ENCODE peak calls at places on chromosomes 12 and 14, in eight cellular contexts. B is HCT116; N is A673; I is esophagus squamous epithelium; S is naive thymus-derived CD4-positive, alpha-beta T cell; D is Peyer's patch; Y is endodermal cell; A is heart left ventricle. Q is an unnamed sample.

GRCh38 chr14:104040539-104040938 is 45.0 kb upstream of the ASPG start:
- DNase-seq in B (no peak), Y (no peak), S (no peak), D (no peak), I (no peak), A (no peak), N (no peak), Q (no peak)

GRCh38 chr14:59627011-59627520 is 50.5 kb upstream of the CCDC175 start:
- DNase-seq in A (no peak), D (no peak), B (no peak), Y (no peak), N (no peak), S (no peak), I (no peak), Q (no peak)

GRCh38 chr14:21868442-21869046 is 194.9 kb upstream of the OR4E1 start:
- DNase-seq in Y (peak), D (no peak), N (peak), S (peak), A (no peak), B (peak), I (no peak), Q (no peak)

GRCh38 chr14:29217813-29218450 is 451.3 kb downstream of the FOXG1 start:
- DNase-seq in A (no peak), I (no peak), Y (no peak), D (no peak), S (no peak), N (no peak), B (no peak), Q (no peak)

GRCh38 chr12:7162691-7163114 is 26.8 kb upstream of the PEX5 start:
- DNase-seq in S (peak), D (no peak), B (peak), A (no peak), N (peak), Y (peak), I (no peak), Q (peak)

GRCh38 chr14:60724080-60724618 is at the start of gene SIX4:
- DNase-seq in I (no peak), S (no peak), Y (peak), B (peak), D (peak), A (peak), N (peak), Q (peak)

GRCh38 chr12:99767809-99768208 is 120.3 kb downstream of the GARIN6 start:
- DNase-seq in N (peak), Y (no peak), I (no peak), D (no peak), A (no peak), S (no peak), B (peak), Q (no peak)

GRCh38 chr12:108768591-108769500 is 37.5 kb upstream of the CORO1C start:
- DNase-seq in S (no peak), Y (peak), N (peak), B (peak), D (peak), I (no peak), A (peak), Q (peak)

GRCh38 chr12:59834659-59835474 is 239.0 kb downstream of the SLC16A7 start:
- DNase-seq in A (no peak), S (peak), B (peak), Y (no peak), N (peak), D (no peak), I (no peak), Q (no peak)

GRCh38 chr14:87152701-87153100 is 840.3 kb downstream of the GALC start:
- DNase-seq in D (no peak), I (no peak), N (no peak), Y (peak), B (no peak), S (no peak), A (no peak), Q (no peak)

GRCh38 chr12:19138551-19139344 is 9.2 kb downstream of the PLEKHA5 start:
- DNase-seq in I (no peak), Y (no peak), N (no peak), S (no peak), B (no peak), D (no peak), A (no peak), Q (no peak)

GRCh38 chr12:30989754-30990153 is 63.2 kb downstream of the TSPAN11 start:
- DNase-seq in I (no peak), D (no peak), Y (peak), S (no peak), N (peak), A (peak), B (no peak), Q (no peak)

GRCh38 chr12:84508943-84509342 is 403.7 kb downstream of the SLC6A15 start:
- DNase-seq in S (no peak), I (no peak), D (no peak), B (no peak), N (no peak), A (no peak), Y (no peak), Q (peak)

GRCh38 chr12:69553626-69554248 is 31.5 kb upstream of the CCT2 start:
- DNase-seq in Y (no peak), N (peak), I (no peak), A (no peak), B (no peak), D (no peak), S (no peak), Q (no peak)

GRCh38 chr12:125064492-125064891 is 743 bp upstream of the AACS start:
- DNase-seq in N (no peak), A (no peak), S (no peak), I (no peak), D (no peak), Y (peak), B (no peak), Q (no peak)

GRCh38 chr12:127014079-127014478 is 1252.9 kb upstream of the TMEM132C start:
- DNase-seq in A (no peak), D (no peak), N (no peak), S (no peak), Y (no peak), B (no peak), I (no peak), Q (no peak)

GRCh38 chr14:73757876-73758391 is 43.8 kb upstream of the PNMA1 start:
- DNase-seq in A (no peak), B (no peak), S (no peak), D (no peak), I (no peak), Y (no peak), N (no peak), Q (peak)

GRCh38 chr14:73235531-73236155 is 1.7 kb upstream of the PAPLN start:
- DNase-seq in A (no peak), D (no peak), I (no peak), N (peak), S (no peak), B (no peak), Y (peak), Q (peak)

GRCh38 chr12:47391566-47391965 is 311.8 kb upstream of the AMIGO2 start:
- DNase-seq in N (no peak), A (no peak), S (peak), Y (no peak), I (no peak), D (no peak), B (no peak), Q (no peak)

GRCh38 chr12:113860059-113860820 is 105.9 kb downstream of the RBM19 start:
- DNase-seq in Y (peak), N (no peak), A (no peak), D (no peak), B (no peak), S (no peak), I (no peak), Q (no peak)

GRCh38 chr14:103693514-103693913 is 21.7 kb downstream of the XRCC3 start:
- DNase-seq in A (no peak), S (no peak), I (no peak), Y (no peak), N (no peak), B (no peak), D (peak), Q (no peak)

GRCh38 chr12:64219135-64219534 is 3.0 kb downstream of the KICS2 start:
- DNase-seq in N (no peak), Y (no peak), A (no peak), B (no peak), S (no peak), D (no peak), I (no peak), Q (no peak)

GRCh38 chr14:64736271-64737131 is 32.3 kb downstream of the PLEKHG3 start:
- DNase-seq in D (peak), A (no peak), I (no peak), Y (peak), S (no peak), N (no peak), B (no peak), Q (no peak)

GRCh38 chr12:24911284-24911791 is 37.6 kb downstream of the BCAT1 start:
- DNase-seq in I (no peak), N (no peak), D (no peak), A (no peak), S (no peak), Y (no peak), B (no peak), Q (no peak)

GRCh38 chr14:45526715-45527549 is 273.9 kb upstream of the MIS18BP1 start:
- DNase-seq in Y (peak), I (no peak), D (no peak), N (peak), A (no peak), S (no peak), B (peak), Q (no peak)

GRCh38 chr14:65237023-65237814 is 134.9 kb upstream of the MAX start:
- DNase-seq in N (no peak), I (no peak), S (no peak), A (no peak), D (no peak), B (no peak), Y (no peak), Q (no peak)

GRCh38 chr12:27779837-27780611 is at the start of the genes KLHL42 and MANSC4:
- DNase-seq in I (no peak), N (peak), D (peak), S (peak), B (no peak), Y (peak), A (peak), Q (peak)

GRCh38 chr12:110743571-110744093 is 941 bp upstream of the PPP1CC start:
- DNase-seq in B (no peak), I (no peak), D (peak), N (peak), S (no peak), A (peak), Y (peak), Q (peak)

GRCh38 chr12:51591020-51591901 is at the start of gene SCN8A:
- DNase-seq in I (no peak), D (peak), A (peak), S (peak), B (peak), N (peak), Y (peak), Q (no peak)

GRCh38 chr12:15534322-15534721 is 212.0 kb downstream of the PTPRO start:
- DNase-seq in N (no peak), D (no peak), I (no peak), B (no peak), A (no peak), S (peak), Y (no peak), Q (no peak)

GRCh38 chr14:81392052-81392451 is 8.1 kb downstream of the STON2 start:
- DNase-seq in Y (no peak), B (no peak), A (no peak), D (no peak), I (no peak), S (no peak), N (no peak), Q (no peak)

GRCh38 chr14:81396108-81396507 is 4.0 kb downstream of the STON2 start:
- DNase-seq in Y (no peak), B (no peak), S (no peak), A (no peak), I (no peak), N (peak), D (no peak), Q (no peak)

GRCh38 chr14:81398196-81398891 is 1.8 kb downstream of the STON2 start:
- DNase-seq in N (no peak), Y (no peak), S (no peak), D (no peak), B (no peak), A (no peak), I (no peak), Q (no peak)

GRCh38 chr14:81392976-81393643 is 7.0 kb downstream of the STON2 start:
- DNase-seq in S (no peak), A (no peak), I (no peak), D (no peak), B (no peak), N (no peak), Y (no peak), Q (no peak)

GRCh38 chr14:81394739-81395138 is 5.4 kb downstream of the STON2 start:
- DNase-seq in Y (no peak), D (no peak), I (no peak), A (no peak), N (no peak), B (no peak), S (no peak), Q (no peak)
- H3K27ac ChIP-seq in Y (no peak), D (no peak), I (no peak), A (no peak), N (no peak), B (no peak), S (no peak), Q (no peak)

GRCh38 chr14:100783630-100784321 is 42.1 kb upstream of the MEG3 start:
- DNase-seq in S (no peak), Y (no peak), I (no peak), N (no peak), D (peak), A (no peak), B (no peak), Q (peak)
- H3K27ac ChIP-seq in S (no peak), Y (peak), I (no peak), N (no peak), D (no peak), A (no peak), B (no peak), Q (no peak)

GRCh38 chr12:56634837-56635538 is 4.9 kb upstream of the BAZ2A start:
- DNase-seq in N (peak), B (peak), D (peak), I (no peak), Y (peak), A (peak), S (peak), Q (peak)

GRCh38 chr12:56631790-56632700 is 1.9 kb upstream of the BAZ2A start:
- DNase-seq in I (no peak), D (peak), Y (peak), A (peak), S (peak), B (no peak), N (peak), Q (peak)

GRCh38 chr12:56632701-56633464 is 2.8 kb upstream of the BAZ2A start:
- DNase-seq in Y (peak), B (no peak), N (no peak), D (no peak), I (no peak), S (no peak), A (no peak), Q (no peak)

GRCh38 chr12:56634242-56634836 is 4.2 kb upstream of the BAZ2A start:
- DNase-seq in Y (peak), S (peak), A (peak), D (peak), I (no peak), N (peak), B (peak), Q (no peak)

GRCh38 chr12:56633465-56634241 is 3.5 kb upstream of the BAZ2A start:
- DNase-seq in I (no peak), N (no peak), Y (peak), D (no peak), S (no peak), A (no peak), B (no peak), Q (no peak)
- H3K27ac ChIP-seq in I (peak), N (peak), Y (peak), D (peak), S (peak), A (peak), B (peak), Q (peak)

DNA sequence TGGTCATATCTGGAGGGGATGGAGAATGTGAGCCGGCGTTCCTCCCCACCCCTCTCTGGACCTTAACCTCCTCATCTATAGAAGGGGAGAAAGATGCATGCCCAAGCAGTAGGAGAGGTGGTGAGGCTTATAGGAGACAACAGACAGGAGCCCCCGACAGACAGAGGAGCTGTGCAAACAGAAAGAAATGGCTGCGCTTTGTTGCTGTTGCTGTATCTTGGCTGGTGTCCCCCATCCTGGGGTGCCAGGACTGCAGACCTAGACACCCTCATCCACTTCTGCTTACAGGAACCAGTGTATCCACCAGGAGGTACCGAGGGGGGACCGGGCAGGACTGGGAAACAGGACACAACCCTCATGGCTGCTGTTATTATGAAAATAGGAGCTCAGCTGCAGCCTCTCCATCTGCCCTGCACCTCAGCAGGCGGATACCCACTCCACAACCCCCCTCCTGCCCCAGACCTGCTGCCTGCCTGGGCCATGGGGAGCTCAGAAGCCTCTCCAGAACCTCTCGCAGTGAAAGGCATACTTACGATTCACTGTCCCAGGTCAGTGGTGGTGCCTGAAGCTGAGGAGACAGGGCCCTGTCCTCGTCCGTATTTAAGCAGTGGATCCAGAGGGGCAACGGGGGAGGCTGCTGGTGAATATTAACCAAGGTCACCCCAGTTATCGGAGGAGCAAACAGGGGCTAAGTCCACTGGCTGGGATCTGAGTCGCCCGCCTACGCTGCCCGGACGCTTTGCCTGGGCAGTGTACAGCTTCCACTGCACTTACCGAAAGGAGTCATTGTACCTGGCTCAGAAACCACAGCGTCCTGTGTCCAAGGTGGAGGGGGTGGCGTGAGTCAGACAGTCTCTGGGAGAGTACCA is at the start of gene SERPINA1:
- DNase-seq in N (no peak), D (peak), I (no peak), A (no peak), B (no peak), S (no peak), Y (peak), Q (peak)
- H3K27ac ChIP-seq in N (no peak), D (peak), I (no peak), A (no peak), B (peak), S (no peak), Y (no peak), Q (no peak)

GRCh38 chr12:91250273-91250672 is 67.7 kb upstream of the DCN start:
- DNase-seq in D (no peak), S (no peak), B (no peak), I (no peak), N (no peak), A (no peak), Y (no peak), Q (no peak)
- H3K27ac ChIP-seq in D (peak), S (no peak), B (no peak), I (peak), N (no peak), A (peak), Y (no peak), Q (peak)

DNA sequence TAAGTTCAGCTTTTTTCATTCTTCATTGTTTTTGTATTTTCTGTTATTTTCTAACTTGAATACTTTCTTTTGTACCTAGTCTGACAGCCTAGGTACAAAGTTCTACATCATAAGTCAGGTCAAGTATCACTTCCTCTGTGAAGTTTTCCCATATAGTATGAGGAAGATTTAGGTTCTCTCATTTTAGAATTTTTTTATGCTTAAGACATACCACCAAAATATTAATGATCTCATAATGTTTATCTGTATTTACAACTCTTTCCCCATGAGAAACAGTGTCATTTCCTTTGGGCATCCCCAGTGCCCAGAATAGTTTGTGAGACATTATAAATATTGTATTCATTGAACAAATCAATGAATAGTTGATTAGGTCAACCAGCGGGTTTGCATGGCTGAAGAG is 3.1 kb upstream of the ATF7IP start:
- DNase-seq in Y (no peak), D (no peak), B (no peak), S (no peak), A (no peak), I (no peak), N (no peak), Q (no peak)
- H3K27ac ChIP-seq in Y (no peak), D (no peak), B (no peak), S (no peak), A (no peak), I (no peak), N (no peak), Q (no peak)

GRCh38 chr12:49227701-49228100 is 37.2 kb upstream of the TUBA1C start:
- DNase-seq in Y (no peak), N (no peak), S (no peak), B (no peak), A (no peak), I (no peak), D (no peak), Q (no peak)
- H3K27ac ChIP-seq in Y (peak), N (no peak), S (no peak), B (no peak), A (no peak), I (no peak), D (no peak), Q (no peak)

GRCh38 chr12:56616244-56616643 is 13.9 kb downstream of the BAZ2A start:
- DNase-seq in B (no peak), Y (no peak), I (no peak), D (no peak), A (peak), N (no peak), S (no peak), Q (peak)
- H3K27ac ChIP-seq in B (no peak), Y (no peak), I (no peak), D (no peak), A (peak), N (no peak), S (no peak), Q (no peak)

Q was measured in sigmoid colon.